ENCODE peak calls at places on chromosomes 16 and 17, in seven cellular contexts. E is heart right ventricle; Y is ovary; V is endodermal cell; S is adrenal gland; F is psoas muscle; T is CD4-positive, alpha-beta memory T cell. O is an unnamed sample.

GRCh38 chr16:6428861-6429260 is 903.8 kb upstream of the RBFOX1 start:
- DNase-seq in T (no peak), S (no peak), E (no peak), Y (no peak), V (no peak), F (no peak), O (peak; percentile 43)

GRCh38 chr17:19905514-19905913 is 37.8 kb upstream of the ULK2 start:
- DNase-seq in S (no peak), V (no peak), F (no peak), E (no peak), T (no peak), Y (no peak), O (no peak)

GRCh38 chr17:76841776-76842405 is 26.3 kb upstream of the MGAT5B start:
- DNase-seq in S (no peak), T (no peak), E (no peak), F (no peak), V (peak; percentile 84), Y (no peak), O (no peak)

GRCh38 chr17:62681061-62681938 is 53.8 kb downstream of the MRC2 start:
- DNase-seq in S (no peak), E (no peak), F (no peak), V (peak; percentile 48), Y (no peak), T (no peak), O (no peak)

GRCh38 chr16:48537909-48538745 is 71.9 kb downstream of the N4BP1 start:
- DNase-seq in F (peak; percentile 67), Y (peak; percentile 77), V (no peak), E (peak; percentile 70), T (no peak), S (peak; percentile 66), O (no peak)

GRCh38 chr17:80791758-80792284 is 199.8 kb upstream of the CHMP6 start:
- DNase-seq in T (peak; percentile 75), F (peak; percentile 81), S (peak; percentile 96), E (no peak), V (peak; percentile 46), Y (peak; percentile 61), O (peak; percentile 63)

GRCh38 chr17:74862108-74862901 is 2.6 kb upstream of the GRIN2C start:
- DNase-seq in V (peak; percentile 98), F (peak; percentile 66), E (peak; percentile 76), T (peak; percentile 63), S (peak; percentile 81), Y (peak; percentile 78), O (peak; percentile 72)

GRCh38 chr17:72381597-72382397 is 261.0 kb downstream of the SOX9 start:
- DNase-seq in F (no peak), Y (no peak), T (no peak), V (peak; percentile 89), S (no peak), E (no peak), O (no peak)

GRCh38 chr16:66271074-66272060 is 95.1 kb upstream of the CDH5 start:
- DNase-seq in F (no peak), T (no peak), E (no peak), Y (no peak), S (peak; percentile 35), V (peak; percentile 46), O (no peak)

GRCh38 chr16:15983898-15984297 is 34.5 kb downstream of the ABCC1 start:
- DNase-seq in S (no peak), T (no peak), V (no peak), F (no peak), E (no peak), Y (no peak), O (no peak)

GRCh38 chr16:46629331-46629843 is 8.2 kb upstream of the SHCBP1 start:
- DNase-seq in T (no peak), Y (no peak), F (peak; percentile 23), S (no peak), E (no peak), V (peak; percentile 75), O (peak; percentile 9)

GRCh38 chr16:31880322-31880979 is 6.8 kb downstream of the ZNF267 start:
- DNase-seq in S (no peak), T (peak; percentile 76), Y (no peak), V (no peak), F (no peak), E (no peak), O (peak; percentile 9)

GRCh38 chr17:66304304-66305174 is 2.1 kb downstream of the PRKCA start:
- DNase-seq in F (no peak), S (no peak), V (peak; percentile 90), T (peak; percentile 52), Y (no peak), E (no peak), O (peak; percentile 65)

GRCh38 chr17:32836527-32836926 is 40.4 kb downstream of the MYO1D start:
- DNase-seq in F (no peak), T (no peak), V (no peak), Y (no peak), S (no peak), E (no peak), O (no peak)

GRCh38 chr17:30950669-30951399 is 20.0 kb upstream of the RNF135 start:
- DNase-seq in Y (no peak), E (peak; percentile 62), F (peak; percentile 57), T (no peak), S (peak; percentile 89), V (no peak), O (peak; percentile 99)

GRCh38 chr17:81295031-81295677 is at the start of gene SLC38A10:
- DNase-seq in S (peak; percentile 93), Y (peak; percentile 94), E (peak; percentile 94), T (peak; percentile 93), V (peak; percentile 98), F (peak; percentile 92), O (peak; percentile 94)

GRCh38 chr16:4936991-4937781 is at the start of gene PPL:
- DNase-seq in E (peak; percentile 68), S (peak; percentile 85), T (no peak), F (peak; percentile 67), Y (peak; percentile 75), V (peak; percentile 98), O (peak; percentile 97)

GRCh38 chr17:44002141-44002848 is 2.1 kb upstream of the NAGS start:
- DNase-seq in S (no peak), T (no peak), F (no peak), V (no peak), E (no peak), Y (no peak), O (no peak)

GRCh38 chr16:29745126-29745852 is 501 bp downstream of the C16orf54 start:
- DNase-seq in E (no peak), T (peak; percentile 68), Y (no peak), V (no peak), F (no peak), S (no peak), O (no peak)

GRCh38 chr17:19991252-19991885 is 13.7 kb upstream of the AKAP10 start:
- DNase-seq in V (peak; percentile 44), F (no peak), T (no peak), E (no peak), Y (no peak), S (no peak), O (no peak)

GRCh38 chr16:80507538-80507937 is 33.3 kb upstream of the DYNLRB2 start:
- DNase-seq in Y (no peak), T (no peak), V (no peak), E (peak; percentile 18), S (peak; percentile 78), F (peak; percentile 38), O (no peak)

GRCh38 chr17:80891096-80892018 is 100.3 kb upstream of the CHMP6 start:
- DNase-seq in S (peak; percentile 83), T (peak; percentile 96), V (no peak), F (peak; percentile 40), Y (peak; percentile 60), E (no peak), O (peak; percentile 50)

DNA sequence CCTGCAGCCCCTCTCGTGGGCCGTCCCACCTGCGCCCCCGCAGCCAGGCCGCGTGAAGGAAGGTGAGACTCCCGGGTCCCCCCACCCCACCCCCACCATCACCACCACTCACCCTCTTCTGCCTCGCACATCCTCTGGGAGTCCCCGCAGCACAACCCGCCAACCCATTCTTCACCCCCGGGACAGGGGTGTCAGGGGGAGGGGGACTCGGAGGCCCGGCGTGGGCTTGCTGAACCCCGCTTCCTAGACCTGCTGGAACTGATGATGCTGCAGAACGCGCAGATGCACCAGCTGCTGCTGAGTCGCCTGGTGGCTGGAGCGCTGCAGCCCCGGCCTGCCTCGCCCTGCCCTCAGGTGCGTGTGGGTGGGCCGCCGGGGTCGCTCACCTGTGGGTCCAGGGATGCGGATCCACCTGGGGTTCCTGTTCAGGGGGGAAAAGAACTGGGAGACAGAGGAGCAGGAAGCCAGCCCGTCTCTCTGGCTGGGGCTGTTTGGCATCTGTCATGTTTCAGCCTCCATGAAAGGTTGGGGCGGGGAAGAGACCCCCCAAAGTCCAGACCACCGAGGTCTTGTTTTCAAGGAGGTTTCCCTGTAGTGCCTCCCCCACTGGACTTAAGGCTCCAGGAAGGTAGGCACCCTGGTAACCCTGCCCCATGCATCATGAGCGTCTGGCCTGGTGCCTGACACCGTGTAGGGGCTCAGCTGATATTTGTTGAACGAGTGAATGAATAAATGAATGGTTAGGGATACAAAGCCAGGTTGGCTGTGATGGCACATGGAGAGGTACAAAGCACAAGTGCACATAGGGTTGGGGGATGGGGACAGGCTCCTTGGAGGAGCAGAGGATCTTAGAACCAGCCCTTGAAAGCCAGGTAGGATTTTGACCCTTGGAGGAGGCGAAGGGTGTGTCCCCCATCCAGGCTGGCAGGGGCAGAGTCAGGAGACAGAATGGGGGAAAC is 849 bp downstream of the PRR29 start:
- DNase-seq in F (no peak), Y (no peak), E (no peak), V (peak; percentile 74), S (peak; percentile 48), T (peak; percentile 65), O (no peak)
- H3K4me3 ChIP-seq in F (peak overlapping the region; percentile 64), Y (peak overlapping the region; percentile 38), E (peak overlapping the region; percentile 71), V (peak overlapping the region; percentile 90), S (no peak overlapping the region), T (peak overlapping the region; percentile 9), O (peak overlapping the region; percentile 62)

DNA sequence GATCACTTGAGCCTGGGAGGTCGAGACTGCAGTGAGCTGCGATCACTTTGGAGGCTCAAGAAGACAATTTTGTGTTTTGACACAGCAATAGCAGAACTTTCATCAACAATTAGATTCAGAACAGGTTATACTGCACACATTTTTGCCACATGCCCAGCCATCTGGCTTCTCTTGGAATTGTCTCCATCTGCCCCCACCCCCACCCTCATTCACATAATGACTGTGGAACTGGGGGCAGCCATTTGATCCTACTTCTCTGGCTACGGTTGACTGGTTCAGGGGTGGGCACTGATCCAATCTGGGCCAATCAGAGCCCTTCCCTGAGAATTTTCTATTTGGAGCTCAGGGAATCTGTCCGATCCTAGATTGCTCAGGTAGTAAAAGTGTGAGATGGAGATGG is 14.0 kb downstream of the TMEM92 start:
- DNase-seq in V (no peak), E (no peak), T (no peak), S (no peak), F (no peak), Y (peak; percentile 21), O (no peak)
- H3K27ac ChIP-seq in V (no peak overlapping the region), E (no peak overlapping the region), T (no peak overlapping the region), S (no peak overlapping the region), F (no peak overlapping the region), Y (no peak overlapping the region), O (peak overlapping the region; percentile 77)

GRCh38 chr17:71192848-71193247 is 928.0 kb upstream of the SOX9 start:
- DNase-seq in E (no peak), V (no peak), F (no peak), S (no peak), T (no peak), Y (no peak), O (no peak)
- H3K9me3 ChIP-seq in E (peaks cover 9% of the 10 kb centered on the region), V (no peaks in the 10 kb centered on the region), F (no peaks in the 10 kb centered on the region), S (no peaks in the 10 kb centered on the region), T (no peaks in the 10 kb centered on the region), Y (no peaks in the 10 kb centered on the region), O (no peaks in the 10 kb centered on the region)

DNA sequence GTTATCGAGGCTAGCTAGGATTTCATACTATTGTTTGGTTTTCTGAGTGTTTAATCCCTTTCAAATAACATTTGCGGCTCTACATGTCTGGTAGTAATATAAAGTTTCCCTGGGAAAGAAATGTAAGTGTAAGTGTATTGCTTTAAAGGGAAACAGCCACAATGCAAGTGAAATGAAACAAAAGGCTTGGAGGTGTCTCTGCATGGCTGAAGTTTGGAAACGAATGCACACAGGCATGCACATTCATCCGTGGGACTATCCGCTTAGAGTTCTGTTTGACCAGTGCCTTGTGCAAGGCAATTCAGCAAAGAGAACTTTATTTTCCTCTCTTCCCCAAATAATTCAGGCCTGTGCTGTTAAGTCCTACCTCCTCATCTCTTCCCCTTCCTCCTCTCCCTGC is 56.1 kb upstream of the MRTFB start:
- DNase-seq in E (no peak), S (peak; percentile 40), T (no peak), Y (no peak), V (peak; percentile 2), F (no peak), O (peak; percentile 6)
- H3K4me3 ChIP-seq in E (peak overlapping the region; percentile 43), S (no peak overlapping the region), T (no peak overlapping the region), Y (no peak overlapping the region), V (no peak overlapping the region), F (peak overlapping the region; percentile 28), O (no peak overlapping the region)

O was measured in small intestine.